ENCODE peak calls at places on chromosomes 3 and 15, in four cellular contexts. One of them, this sample, is unnamed.

GRCh38 chr3:104523136-104523535 is 843.6 kb upstream of the ALCAM start:
- DNase-seq in thoracic aorta: no peak
- DNase-seq in Karpas-422: peak
- DNase-seq in M059J: no peak
- DNase-seq in this sample: no peak

GRCh38 chr3:123735456-123735855 is 148.7 kb downstream of the MYLK start:
- DNase-seq in M059J: peak
- DNase-seq in thoracic aorta: no peak
- DNase-seq in Karpas-422: no peak
- DNase-seq in this sample: no peak

GRCh38 chr3:49869525-49870126 is at the start of gene CAMKV:
- DNase-seq in M059J: no peak
- DNase-seq in Karpas-422: peak
- DNase-seq in thoracic aorta: no peak
- DNase-seq in this sample: no peak

GRCh38 chr15:76994001-76994400 is 925 bp upstream of the PSTPIP1 start:
- DNase-seq in Karpas-422: no peak
- DNase-seq in thoracic aorta: no peak
- DNase-seq in M059J: peak
- DNase-seq in this sample: peak

GRCh38 chr15:68309024-68309423 is 31.5 kb downstream of the FEM1B start:
- DNase-seq in thoracic aorta: no peak
- DNase-seq in Karpas-422: no peak
- DNase-seq in M059J: no peak
- DNase-seq in this sample: no peak

GRCh38 chr15:58755956-58756355 is 6.4 kb upstream of the ADAM10 start:
- DNase-seq in Karpas-422: no peak
- DNase-seq in thoracic aorta: no peak
- DNase-seq in M059J: no peak
- DNase-seq in this sample: peak

GRCh38 chr15:39180494-39180930 is 400.4 kb upstream of the THBS1 start:
- DNase-seq in Karpas-422: no peak
- DNase-seq in thoracic aorta: no peak
- DNase-seq in M059J: no peak
- DNase-seq in this sample: no peak

GRCh38 chr3:141489184-141489583 is 2.4 kb downstream of the RASA2 start:
- DNase-seq in M059J: no peak
- DNase-seq in thoracic aorta: no peak
- DNase-seq in Karpas-422: no peak
- DNase-seq in this sample: no peak

GRCh38 chr3:138459619-138460535 is 25.5 kb downstream of the ESYT3 start:
- DNase-seq in thoracic aorta: no peak
- DNase-seq in Karpas-422: no peak
- DNase-seq in M059J: no peak
- DNase-seq in this sample: no peak

GRCh38 chr3:140630866-140631265 is 47.0 kb upstream of the TRIM42 start:
- DNase-seq in thoracic aorta: no peak
- DNase-seq in Karpas-422: no peak
- DNase-seq in M059J: peak
- DNase-seq in this sample: peak

GRCh38 chr3:131789188-131789587 is 245.6 kb downstream of the CPNE4 start:
- DNase-seq in Karpas-422: no peak
- DNase-seq in thoracic aorta: no peak
- DNase-seq in M059J: no peak
- DNase-seq in this sample: no peak

GRCh38 chr15:36330598-36330997 is 248.8 kb upstream of the CDIN1 start:
- DNase-seq in Karpas-422: no peak
- DNase-seq in thoracic aorta: no peak
- DNase-seq in M059J: no peak
- DNase-seq in this sample: no peak

GRCh38 chr3:16599694-16600093 is 5.5 kb downstream of the DAZL start:
- DNase-seq in M059J: no peak
- DNase-seq in Karpas-422: no peak
- DNase-seq in thoracic aorta: no peak
- DNase-seq in this sample: no peak

GRCh38 chr3:10192953-10193691 is 28.4 kb downstream of the IRAK2 start:
- DNase-seq in thoracic aorta: no peak
- DNase-seq in M059J: peak
- DNase-seq in Karpas-422: no peak
- DNase-seq in this sample: peak

GRCh38 chr15:84633311-84634227 is 20.5 kb downstream of the WDR73 start:
- DNase-seq in Karpas-422: peak
- DNase-seq in M059J: peak
- DNase-seq in thoracic aorta: no peak
- DNase-seq in this sample: peak

GRCh38 chr3:66268864-66269263 is 48.1 kb downstream of the SLC25A26 start:
- DNase-seq in M059J: no peak
- DNase-seq in Karpas-422: no peak
- DNase-seq in thoracic aorta: no peak
- DNase-seq in this sample: no peak

GRCh38 chr3:34346656-34347055 is 548.2 kb downstream of the PDCD6IP start:
- DNase-seq in Karpas-422: no peak
- DNase-seq in thoracic aorta: no peak
- DNase-seq in M059J: no peak
- DNase-seq in this sample: no peak

GRCh38 chr3:171242951-171243350 is 216.4 kb upstream of the SLC2A2 start:
- DNase-seq in M059J: no peak
- DNase-seq in Karpas-422: no peak
- DNase-seq in thoracic aorta: no peak
- DNase-seq in this sample: no peak

GRCh38 chr3:23979569-23979968 is 34.5 kb downstream of the NR1D2 start:
- DNase-seq in Karpas-422: no peak
- DNase-seq in thoracic aorta: no peak
- DNase-seq in M059J: no peak
- DNase-seq in this sample: no peak

GRCh38 chr3:15277861-15278260 is 54.5 kb downstream of the SH3BP5 start:
- DNase-seq in thoracic aorta: no peak
- DNase-seq in M059J: no peak
- DNase-seq in Karpas-422: no peak
- DNase-seq in this sample: no peak

GRCh38 chr3:149581681-149582349 is 76.0 kb downstream of the WWTR1 start:
- DNase-seq in M059J: peak
- DNase-seq in Karpas-422: no peak
- DNase-seq in thoracic aorta: no peak
- DNase-seq in this sample: peak

GRCh38 chr3:67804089-67804488 is 149.7 kb upstream of the SUCLG2 start:
- DNase-seq in thoracic aorta: no peak
- DNase-seq in M059J: no peak
- DNase-seq in Karpas-422: no peak
- DNase-seq in this sample: no peak

GRCh38 chr3:126895178-126896066 is 87.5 kb upstream of the PLXNA1 start:
- DNase-seq in thoracic aorta: peak
- DNase-seq in Karpas-422: no peak
- DNase-seq in M059J: peak
- DNase-seq in this sample: peak

GRCh38 chr3:193080821-193081220 is 160.2 kb upstream of the PLAAT1 start:
- DNase-seq in Karpas-422: no peak
- DNase-seq in M059J: no peak
- DNase-seq in thoracic aorta: no peak
- DNase-seq in this sample: no peak

This sample was measured in epithelial cell of esophagus.